ENCODE peak calls at places on chromosomes 2 and 18, in five cellular contexts. G is psoas muscle, E is upper lobe of right lung, C is Panc1, N is heart right ventricle. I is an unnamed sample.

GRCh38 chr18:31399336-31400032 is 22.9 kb downstream of the DSG4 start:
- DNase-seq in G (no peak), C (no peak), E (no peak), N (no peak), I (no peak)

GRCh38 chr2:196234672-196235071 is 63.3 kb upstream of the STK17B start:
- DNase-seq in E (no peak), G (no peak), N (no peak), C (no peak), I (no peak)

GRCh38 chr2:28310107-28310506 is 82.6 kb upstream of the FOSL2 start:
- DNase-seq in E (no peak), C (no peak), G (no peak), N (no peak), I (no peak)

GRCh38 chr18:55301836-55302235 is 286.2 kb downstream of the TCF4 start:
- DNase-seq in G (no peak), C (no peak), N (no peak), E (no peak), I (no peak)

GRCh38 chr2:78029392-78029995 is 507.3 kb upstream of the LRRTM4 start:
- DNase-seq in N (no peak), E (no peak), G (no peak), C (no peak), I (no peak)

GRCh38 chr2:42708196-42708595 is 55.7 kb downstream of the OXER1 start:
- DNase-seq in G (no peak), C (no peak), N (no peak), E (no peak), I (no peak)

GRCh38 chr18:24023185-24023814 is 8.7 kb downstream of the TTC39C start:
- DNase-seq in G (no peak), E (no peak), N (no peak), C (no peak), I (no peak)

GRCh38 chr2:168156661-168157060 is 90.7 kb downstream of the STK39 start:
- DNase-seq in G (peak; percentile 13), N (peak; percentile 33), E (no peak), C (no peak), I (no peak)

GRCh38 chr18:9558397-9559064 is 55.8 kb downstream of the PPP4R1 start:
- DNase-seq in E (no peak), G (no peak), C (no peak), N (no peak), I (no peak)

GRCh38 chr2:231535961-231536360 is 5.7 kb upstream of the NMUR1 start:
- DNase-seq in N (peak; percentile 38), C (no peak), E (peak; percentile 52), G (no peak), I (no peak)

GRCh38 chr2:188668017-188668663 is 306.0 kb upstream of the COL3A1 start:
- DNase-seq in G (no peak), E (no peak), C (no peak), N (no peak), I (peak; percentile 81)

GRCh38 chr2:88697361-88698026 is 6.0 kb downstream of the RPIA start:
- DNase-seq in G (no peak), N (no peak), C (no peak), E (no peak), I (no peak)

GRCh38 chr2:222248818-222249217 is 50.0 kb downstream of the PAX3 start:
- DNase-seq in E (no peak), G (no peak), N (no peak), C (no peak), I (no peak)

GRCh38 chr2:208134928-208135586 is 5.4 kb upstream of the CRYGC start:
- DNase-seq in G (no peak), N (no peak), C (no peak), E (no peak), I (no peak)

GRCh38 chr2:240785424-240786335 is 34.3 kb downstream of the KIF1A start:
- DNase-seq in G (peak; percentile 9), N (peak; percentile 5), E (peak; percentile 52), C (no peak), I (no peak)

GRCh38 chr2:64122358-64122757 is 21.9 kb downstream of the PELI1 start:
- DNase-seq in G (no peak), E (no peak), N (no peak), C (no peak), I (no peak)

GRCh38 chr2:49222975-49223528 is 68.7 kb upstream of the FSHR start:
- DNase-seq in N (no peak), C (no peak), E (no peak), G (no peak), I (no peak)

GRCh38 chr2:85444629-85445028 is 26.1 kb downstream of the SH2D6 start:
- DNase-seq in C (no peak), G (no peak), N (no peak), E (no peak), I (no peak)

GRCh38 chr2:126527836-126528490 is 128.0 kb upstream of the GYPC start:
- DNase-seq in G (peak; percentile 49), N (peak; percentile 51), C (peak; percentile 18), E (no peak), I (peak; percentile 13)

GRCh38 chr2:100011272-100011711 is 131.1 kb downstream of the AFF3 start:
- DNase-seq in C (no peak), E (no peak), G (no peak), N (no peak), I (peak; percentile 90)

GRCh38 chr2:234483568-234484251 is 13.2 kb downstream of the ARL4C start:
- DNase-seq in E (no peak), G (no peak), C (no peak), N (no peak), I (no peak)

GRCh38 chr18:48902856-48903601 is 47.7 kb downstream of the SMAD7 start:
- DNase-seq in G (peak; percentile 74), C (no peak), E (no peak), N (peak; percentile 71), I (no peak)

GRCh38 chr2:104452558-104452957 is 401.4 kb upstream of the POU3F3 start:
- DNase-seq in E (no peak), G (no peak), C (no peak), N (no peak), I (no peak)

GRCh38 chr2:229634574-229635185 is 79.7 kb downstream of the DNER start:
- DNase-seq in N (no peak), E (no peak), C (no peak), G (no peak), I (no peak)

GRCh38 chr2:198054299-198054698 is 249.9 kb downstream of the PLCL1 start:
- DNase-seq in C (no peak), G (no peak), N (no peak), E (no peak), I (no peak)

DNA sequence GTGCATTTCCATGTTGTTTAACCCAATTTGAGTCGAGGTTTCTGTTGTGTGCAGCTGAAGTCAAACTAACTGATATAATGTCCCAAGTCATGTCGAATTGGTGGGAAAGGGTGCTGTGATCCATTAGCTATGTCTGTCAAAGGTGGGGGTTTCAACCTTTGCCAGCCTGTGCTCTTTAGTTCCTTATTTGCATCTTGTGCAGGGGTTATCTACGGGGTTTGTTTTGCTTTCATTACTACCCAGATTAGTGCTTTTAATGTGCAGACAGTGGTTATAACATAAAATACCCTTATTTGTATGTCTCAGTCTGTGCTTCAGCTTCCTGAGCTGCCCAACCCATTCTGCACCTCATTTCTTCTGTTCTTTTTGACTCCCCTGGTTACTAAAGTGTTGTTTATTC is 271.9 kb upstream of the CXCR4 start:
- DNase-seq in E (no peak), N (no peak), C (no peak), G (no peak), I (no peak)
- H3K9me3 ChIP-seq in E (no peaks in the 10 kb centered on the region), N (no peaks in the 10 kb centered on the region), C (no peaks in the 10 kb centered on the region), G (no peaks in the 10 kb centered on the region), I (no peaks in the 10 kb centered on the region)

DNA sequence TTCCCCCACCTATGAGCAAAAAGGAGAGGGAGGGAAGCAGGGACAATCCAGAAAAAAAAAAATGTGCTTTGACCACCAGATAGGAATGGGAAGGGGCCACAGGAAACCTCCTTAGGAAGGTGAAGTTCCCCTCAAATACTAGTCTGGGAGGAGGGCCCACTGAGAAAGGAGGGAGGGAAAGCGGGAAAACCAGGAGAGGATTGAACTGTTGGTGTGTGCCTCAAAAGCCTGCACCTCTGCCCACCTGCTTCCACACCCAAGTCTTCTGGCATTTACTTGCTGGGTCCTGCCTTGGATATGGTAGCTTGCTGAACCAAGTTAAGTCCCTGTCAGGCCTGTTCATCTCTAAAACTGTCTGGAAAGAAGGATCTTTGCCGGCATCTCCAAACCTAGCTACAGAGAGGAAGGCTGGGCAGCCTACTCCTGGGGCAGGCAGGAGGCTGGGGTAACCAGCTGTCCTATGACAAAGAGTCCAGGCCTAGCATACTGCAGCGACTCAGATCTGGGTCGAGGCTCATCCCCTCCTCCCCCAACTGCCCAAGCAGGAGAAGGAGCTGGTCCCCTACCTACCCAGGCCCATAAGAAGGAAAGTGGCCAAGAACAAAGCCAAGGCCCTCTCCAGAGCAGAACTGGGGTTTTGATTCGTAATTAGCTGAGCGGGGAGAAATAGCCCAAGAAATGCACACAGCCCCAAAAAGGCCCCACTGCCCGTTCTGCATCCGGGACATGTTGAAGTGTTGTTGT is 3.0 kb downstream of the EN1 start:
- DNase-seq in E (no peak), G (no peak), N (no peak), C (no peak), I (no peak)
- H3K27me3 ChIP-seq in E (peaks cover 96% of the 10 kb centered on the region), G (peaks cover 68% of the 10 kb centered on the region), N (peaks cover 100% of the 10 kb centered on the region), C (peaks cover 9% of the 10 kb centered on the region), I (peaks cover 88% of the 10 kb centered on the region)

DNA sequence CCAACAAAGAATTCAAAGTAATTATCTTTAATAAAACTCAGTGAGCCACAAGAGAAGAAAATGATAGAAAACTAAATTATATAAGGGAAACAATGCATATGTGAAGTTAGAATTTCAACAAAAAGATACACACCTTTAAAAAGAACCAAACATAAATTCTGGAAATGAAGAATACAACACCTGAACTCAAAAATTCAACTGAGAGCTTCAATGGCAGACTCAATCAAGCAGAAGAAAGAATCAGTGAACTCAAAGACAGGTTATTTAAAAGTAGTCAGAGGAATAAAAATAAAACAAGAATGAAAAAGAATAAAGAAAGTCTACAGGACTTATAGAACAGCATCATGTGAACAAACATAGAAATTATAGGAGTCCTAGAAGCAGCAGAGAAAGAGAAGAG is 73.4 kb downstream of the L3MBTL4 start:
- DNase-seq in G (no peak), E (no peak), C (no peak), N (no peak), I (no peak)
- H3K9me3 ChIP-seq in G (peaks cover 18% of the 10 kb centered on the region), E (no peaks in the 10 kb centered on the region), C (no peaks in the 10 kb centered on the region), N (peaks cover 7% of the 10 kb centered on the region), I (no peaks in the 10 kb centered on the region)

GRCh38 chr2:128777091-128778045 is 458.7 kb upstream of the HS6ST1 start:
- DNase-seq in E (peak; percentile 43), G (no peak), N (no peak), C (no peak), I (no peak)

GRCh38 chr2:128775064-128775347 is 456.3 kb upstream of the HS6ST1 start:
- DNase-seq in E (no peak), G (no peak), N (no peak), C (no peak), I (no peak)

GRCh38 chr2:128774320-128775063 is 455.8 kb upstream of the HS6ST1 start:
- DNase-seq in E (peak; percentile 37), C (no peak), N (no peak), G (no peak), I (no peak)

GRCh38 chr2:128775401-128776285 is 457.0 kb upstream of the HS6ST1 start:
- DNase-seq in C (no peak), G (no peak), N (no peak), E (peak; percentile 26), I (no peak)

DNA sequence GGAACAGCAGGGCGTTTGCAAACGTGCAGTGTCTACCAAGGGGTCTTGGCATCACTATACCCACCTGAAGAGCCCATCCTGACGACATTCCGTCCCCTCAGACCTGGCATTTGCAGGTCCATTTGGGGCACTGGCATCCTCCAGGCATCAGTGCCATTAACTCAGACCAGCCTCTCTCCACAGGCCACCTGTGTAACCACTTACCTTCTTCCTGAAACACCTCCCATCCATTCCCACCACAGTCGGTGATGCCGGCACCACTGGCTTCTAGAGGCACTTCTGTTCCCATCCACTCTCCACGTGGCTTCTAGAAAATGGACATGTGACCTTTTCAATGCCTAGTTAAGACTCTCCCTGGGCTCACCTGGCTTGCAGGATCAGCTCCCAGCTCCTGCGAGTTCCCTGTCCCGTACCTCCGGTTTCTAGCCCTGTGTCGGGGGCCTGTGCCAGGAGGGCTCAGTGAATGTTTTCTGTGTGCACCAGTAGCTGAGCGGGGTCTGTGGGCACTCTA is 457.8 kb upstream of the HS6ST1 start:
- DNase-seq in G (no peak), E (peak; percentile 35), C (no peak), N (no peak), I (no peak)
- H3K27me3 ChIP-seq in G (no peaks in the 10 kb centered on the region), E (no peaks in the 10 kb centered on the region), C (peaks cover 5% of the 10 kb centered on the region), N (no peaks in the 10 kb centered on the region), I (peaks cover 11% of the 10 kb centered on the region)